ENCODE peak calls at places on chromosomes 4 and X, in six cellular contexts. One of them, this sample, is unnamed.

GRCh38 chr4:132333723-132334045 is 815.4 kb upstream of the PCDH10 start:
- DNase-seq in fibroblast of pulmonary artery: peak
- DNase-seq in skeletal muscle cell: peak
- DNase-seq in Karpas-422: no peak
- DNase-seq in HL-60: no peak
- DNase-seq in cardiac muscle cell: no peak
- DNase-seq in this sample: no peak

GRCh38 chr4:152957437-152958185 is 21.5 kb downstream of the FHDC1 start:
- DNase-seq in fibroblast of pulmonary artery: no peak
- DNase-seq in skeletal muscle cell: no peak
- DNase-seq in Karpas-422: no peak
- DNase-seq in HL-60: no peak
- DNase-seq in cardiac muscle cell: peak
- DNase-seq in this sample: peak

GRCh38 chr4:113849771-113850170 is 88.2 kb upstream of the CAMK2D start:
- DNase-seq in fibroblast of pulmonary artery: peak
- DNase-seq in skeletal muscle cell: peak
- DNase-seq in Karpas-422: no peak
- DNase-seq in HL-60: no peak
- DNase-seq in cardiac muscle cell: no peak
- DNase-seq in this sample: no peak

GRCh38 chrX:63350979-63351616 is at the start of gene SPIN4:
- DNase-seq in fibroblast of pulmonary artery: peak
- DNase-seq in skeletal muscle cell: peak
- DNase-seq in Karpas-422: peak
- DNase-seq in HL-60: peak
- DNase-seq in cardiac muscle cell: peak
- DNase-seq in this sample: peak

GRCh38 chrX:154714925-154715324 is 36.0 kb downstream of the GAB3 start:
- DNase-seq in fibroblast of pulmonary artery: peak
- DNase-seq in skeletal muscle cell: no peak
- DNase-seq in Karpas-422: peak
- DNase-seq in HL-60: peak
- DNase-seq in cardiac muscle cell: peak
- DNase-seq in this sample: peak

GRCh38 chr4:141352775-141353544 is 132.3 kb downstream of the ZNF330 start:
- DNase-seq in fibroblast of pulmonary artery: peak
- DNase-seq in skeletal muscle cell: peak
- DNase-seq in Karpas-422: no peak
- DNase-seq in HL-60: peak
- DNase-seq in cardiac muscle cell: no peak
- DNase-seq in this sample: no peak

GRCh38 chr4:106315476-106315967 is 487 bp downstream of the TBCK start:
- DNase-seq in fibroblast of pulmonary artery: peak
- DNase-seq in skeletal muscle cell: no peak
- DNase-seq in Karpas-422: peak
- DNase-seq in HL-60: peak
- DNase-seq in cardiac muscle cell: no peak
- DNase-seq in this sample: peak

GRCh38 chr4:27357283-27357682 is 496.6 kb downstream of the STIM2 start:
- DNase-seq in fibroblast of pulmonary artery: peak
- DNase-seq in skeletal muscle cell: no peak
- DNase-seq in Karpas-422: no peak
- DNase-seq in HL-60: no peak
- DNase-seq in cardiac muscle cell: peak
- DNase-seq in this sample: no peak

GRCh38 chr4:66855956-66856355 is 689.3 kb downstream of the CENPC start:
- DNase-seq in fibroblast of pulmonary artery: peak
- DNase-seq in skeletal muscle cell: no peak
- DNase-seq in Karpas-422: no peak
- DNase-seq in HL-60: no peak
- DNase-seq in cardiac muscle cell: no peak
- DNase-seq in this sample: no peak

GRCh38 chrX:44873415-44874270 is 655 bp downstream of the KDM6A start:
- DNase-seq in fibroblast of pulmonary artery: peak
- DNase-seq in skeletal muscle cell: no peak
- DNase-seq in Karpas-422: peak
- DNase-seq in HL-60: peak
- DNase-seq in cardiac muscle cell: peak
- DNase-seq in this sample: peak

GRCh38 chr4:159946983-159947645 is 844.2 kb downstream of the RAPGEF2 start:
- DNase-seq in fibroblast of pulmonary artery: peak
- DNase-seq in skeletal muscle cell: peak
- DNase-seq in Karpas-422: peak
- DNase-seq in HL-60: peak
- DNase-seq in cardiac muscle cell: peak
- DNase-seq in this sample: peak

GRCh38 chr4:76622126-76622525 is 187.1 kb downstream of the SHROOM3 start:
- DNase-seq in fibroblast of pulmonary artery: no peak
- DNase-seq in skeletal muscle cell: no peak
- DNase-seq in Karpas-422: no peak
- DNase-seq in HL-60: no peak
- DNase-seq in cardiac muscle cell: no peak
- DNase-seq in this sample: no peak

GRCh38 chr4:139018971-139019758 is 3.6 kb downstream of the NOCT start:
- DNase-seq in fibroblast of pulmonary artery: no peak
- DNase-seq in skeletal muscle cell: no peak
- DNase-seq in Karpas-422: no peak
- DNase-seq in HL-60: no peak
- DNase-seq in cardiac muscle cell: no peak
- DNase-seq in this sample: no peak

GRCh38 chrX:22969416-22969815 is 30.3 kb upstream of the DDX53 start:
- DNase-seq in fibroblast of pulmonary artery: peak
- DNase-seq in skeletal muscle cell: no peak
- DNase-seq in Karpas-422: no peak
- DNase-seq in HL-60: no peak
- DNase-seq in cardiac muscle cell: no peak
- DNase-seq in this sample: no peak

GRCh38 chrX:9598344-9598743 is 133.5 kb downstream of the TBL1X start:
- DNase-seq in fibroblast of pulmonary artery: no peak
- DNase-seq in skeletal muscle cell: no peak
- DNase-seq in Karpas-422: no peak
- DNase-seq in HL-60: no peak
- DNase-seq in cardiac muscle cell: no peak
- DNase-seq in this sample: no peak

GRCh38 chr4:4428966-4429875 is 42.3 kb downstream of the NSG1 start:
- DNase-seq in fibroblast of pulmonary artery: no peak
- DNase-seq in skeletal muscle cell: no peak
- DNase-seq in Karpas-422: no peak
- DNase-seq in HL-60: no peak
- DNase-seq in cardiac muscle cell: no peak
- DNase-seq in this sample: no peak

GRCh38 chr4:123484291-123484926 is 87.8 kb downstream of the SPRY1 start:
- DNase-seq in fibroblast of pulmonary artery: no peak
- DNase-seq in skeletal muscle cell: no peak
- DNase-seq in Karpas-422: no peak
- DNase-seq in HL-60: no peak
- DNase-seq in cardiac muscle cell: no peak
- DNase-seq in this sample: no peak

GRCh38 chr4:76589872-76590846 is 155.1 kb downstream of the SHROOM3 start:
- DNase-seq in fibroblast of pulmonary artery: peak
- DNase-seq in skeletal muscle cell: peak
- DNase-seq in Karpas-422: no peak
- DNase-seq in HL-60: no peak
- DNase-seq in cardiac muscle cell: peak
- DNase-seq in this sample: peak

GRCh38 chr4:40912455-40913055 is 162.8 kb downstream of the NSUN7 start:
- DNase-seq in fibroblast of pulmonary artery: peak
- DNase-seq in skeletal muscle cell: no peak
- DNase-seq in Karpas-422: no peak
- DNase-seq in HL-60: no peak
- DNase-seq in cardiac muscle cell: no peak
- DNase-seq in this sample: no peak

GRCh38 chr4:98780111-98780549 is 121.7 kb upstream of the TSPAN5 start:
- DNase-seq in fibroblast of pulmonary artery: peak
- DNase-seq in skeletal muscle cell: no peak
- DNase-seq in Karpas-422: no peak
- DNase-seq in HL-60: no peak
- DNase-seq in cardiac muscle cell: peak
- DNase-seq in this sample: no peak

GRCh38 chrX:118189628-118190027 is 73.0 kb upstream of the KLHL13 start:
- DNase-seq in fibroblast of pulmonary artery: no peak
- DNase-seq in skeletal muscle cell: no peak
- DNase-seq in Karpas-422: no peak
- DNase-seq in HL-60: no peak
- DNase-seq in cardiac muscle cell: peak
- DNase-seq in this sample: no peak

GRCh38 chr4:4918067-4918466 is 58.6 kb downstream of the MSX1 start:
- DNase-seq in fibroblast of pulmonary artery: no peak
- DNase-seq in skeletal muscle cell: no peak
- DNase-seq in Karpas-422: no peak
- DNase-seq in HL-60: no peak
- DNase-seq in cardiac muscle cell: no peak
- DNase-seq in this sample: no peak

GRCh38 chr4:10746371-10747143 is 62.0 kb upstream of the CLNK start:
- DNase-seq in fibroblast of pulmonary artery: no peak
- DNase-seq in skeletal muscle cell: no peak
- DNase-seq in Karpas-422: no peak
- DNase-seq in HL-60: no peak
- DNase-seq in cardiac muscle cell: no peak
- DNase-seq in this sample: no peak

GRCh38 chrX:56563231-56564116 is at the start of gene UBQLN2:
- DNase-seq in fibroblast of pulmonary artery: peak
- DNase-seq in skeletal muscle cell: peak
- DNase-seq in Karpas-422: peak
- DNase-seq in HL-60: peak
- DNase-seq in cardiac muscle cell: peak
- DNase-seq in this sample: peak

GRCh38 chrX:41445171-41445570 is 2.0 kb upstream of the NYX start:
- DNase-seq in fibroblast of pulmonary artery: no peak
- DNase-seq in skeletal muscle cell: no peak
- DNase-seq in Karpas-422: no peak
- DNase-seq in HL-60: no peak
- DNase-seq in cardiac muscle cell: no peak
- DNase-seq in this sample: no peak

GRCh38 chrX:9293051-9293496 is 171.8 kb upstream of the TBL1X start:
- DNase-seq in fibroblast of pulmonary artery: no peak
- DNase-seq in skeletal muscle cell: no peak
- DNase-seq in Karpas-422: no peak
- DNase-seq in HL-60: no peak
- DNase-seq in cardiac muscle cell: peak
- DNase-seq in this sample: no peak

GRCh38 chrX:103747199-103747598 is 29.4 kb upstream of the PLP1 start:
- DNase-seq in fibroblast of pulmonary artery: no peak
- DNase-seq in skeletal muscle cell: no peak
- DNase-seq in Karpas-422: no peak
- DNase-seq in HL-60: no peak
- DNase-seq in cardiac muscle cell: no peak
- DNase-seq in this sample: no peak

GRCh38 chrX:103741879-103742278 is 31.2 kb downstream of the TMEM31 start:
- DNase-seq in fibroblast of pulmonary artery: no peak
- DNase-seq in skeletal muscle cell: no peak
- DNase-seq in Karpas-422: no peak
- DNase-seq in HL-60: no peak
- DNase-seq in cardiac muscle cell: no peak
- DNase-seq in this sample: no peak

GRCh38 chrX:103742339-103742738 is 31.6 kb downstream of the TMEM31 start:
- DNase-seq in fibroblast of pulmonary artery: no peak
- DNase-seq in skeletal muscle cell: no peak
- DNase-seq in Karpas-422: no peak
- DNase-seq in HL-60: no peak
- DNase-seq in cardiac muscle cell: no peak
- DNase-seq in this sample: no peak
- H3K4me3 ChIP-seq in fibroblast of pulmonary artery: no peak
- H3K4me3 ChIP-seq in skeletal muscle cell: no peak
- H3K4me3 ChIP-seq in Karpas-422: no peak
- H3K4me3 ChIP-seq in HL-60: no peak
- H3K4me3 ChIP-seq in cardiac muscle cell: no peak
- H3K4me3 ChIP-seq in this sample: no peak

GRCh38 chrX:137575596-137576255 is 9.8 kb downstream of the ZIC3 start:
- DNase-seq in fibroblast of pulmonary artery: no peak
- DNase-seq in skeletal muscle cell: no peak
- DNase-seq in Karpas-422: no peak
- DNase-seq in HL-60: no peak
- DNase-seq in cardiac muscle cell: no peak
- DNase-seq in this sample: no peak
- H3K4me3 ChIP-seq in fibroblast of pulmonary artery: no peak
- H3K4me3 ChIP-seq in skeletal muscle cell: no peak
- H3K4me3 ChIP-seq in Karpas-422: no peak
- H3K4me3 ChIP-seq in HL-60: no peak
- H3K4me3 ChIP-seq in cardiac muscle cell: no peak
- H3K4me3 ChIP-seq in this sample: no peak

GRCh38 chr4:30720021-30720655 is at the start of gene PCDH7:
- DNase-seq in fibroblast of pulmonary artery: peak
- DNase-seq in skeletal muscle cell: no peak
- DNase-seq in Karpas-422: no peak
- DNase-seq in HL-60: no peak
- DNase-seq in cardiac muscle cell: peak
- DNase-seq in this sample: no peak

GRCh38 chr4:30721353-30722091 is 1.4 kb downstream of the PCDH7 start:
- DNase-seq in fibroblast of pulmonary artery: peak
- DNase-seq in skeletal muscle cell: no peak
- DNase-seq in Karpas-422: no peak
- DNase-seq in HL-60: no peak
- DNase-seq in cardiac muscle cell: peak
- DNase-seq in this sample: peak

GRCh38 chr4:30722092-30722915 is 2.1 kb downstream of the PCDH7 start:
- DNase-seq in fibroblast of pulmonary artery: no peak
- DNase-seq in skeletal muscle cell: no peak
- DNase-seq in Karpas-422: no peak
- DNase-seq in HL-60: no peak
- DNase-seq in cardiac muscle cell: no peak
- DNase-seq in this sample: peak

GRCh38 chr4:30719363-30720020 is 677 bp upstream of the PCDH7 start:
- DNase-seq in fibroblast of pulmonary artery: peak
- DNase-seq in skeletal muscle cell: no peak
- DNase-seq in Karpas-422: no peak
- DNase-seq in HL-60: no peak
- DNase-seq in cardiac muscle cell: peak
- DNase-seq in this sample: peak

DNA sequence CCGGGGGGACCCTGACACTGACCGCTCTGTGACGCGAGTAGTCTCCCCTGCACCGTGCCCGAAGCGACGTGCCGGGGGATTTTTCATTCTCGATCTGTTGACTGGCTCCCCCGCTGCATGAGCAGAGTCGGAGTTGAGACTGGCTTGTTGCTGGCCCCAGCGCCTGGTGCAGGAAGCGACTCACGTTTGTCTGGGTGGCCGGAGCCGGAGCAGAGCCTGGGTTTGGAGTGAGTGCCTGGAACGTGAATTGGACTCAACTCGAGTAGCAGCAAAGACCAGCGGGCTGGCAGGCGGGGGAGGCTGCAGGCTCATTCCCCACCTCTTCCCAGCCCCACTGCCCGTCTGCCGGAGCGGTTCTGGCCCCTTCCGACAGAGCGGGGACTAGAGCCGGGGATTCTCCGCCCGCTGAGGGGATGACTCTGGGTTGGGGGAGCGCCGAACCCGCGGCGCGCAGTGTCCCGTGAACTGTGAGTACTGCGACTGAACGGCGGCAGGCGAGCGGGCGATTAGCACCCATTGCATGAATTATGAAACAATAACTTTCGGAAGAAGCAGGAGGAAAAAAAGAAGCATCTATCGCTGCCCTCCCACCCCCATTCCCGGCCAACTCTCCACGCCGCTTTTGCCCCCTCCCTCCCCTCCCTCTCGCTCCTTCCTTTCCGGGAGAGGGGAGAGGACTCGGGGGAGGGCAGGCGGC is 635 bp downstream of the PCDH7 start:
- DNase-seq in fibroblast of pulmonary artery: peak
- DNase-seq in skeletal muscle cell: no peak
- DNase-seq in Karpas-422: no peak
- DNase-seq in HL-60: no peak
- DNase-seq in cardiac muscle cell: peak
- DNase-seq in this sample: no peak
- H3K4me3 ChIP-seq in fibroblast of pulmonary artery: peak
- H3K4me3 ChIP-seq in skeletal muscle cell: peak
- H3K4me3 ChIP-seq in Karpas-422: no peak
- H3K4me3 ChIP-seq in HL-60: no peak
- H3K4me3 ChIP-seq in cardiac muscle cell: peak
- H3K4me3 ChIP-seq in this sample: peak

GRCh38 chr4:125353131-125353530 is 38.4 kb downstream of the FAT4 start:
- DNase-seq in fibroblast of pulmonary artery: no peak
- DNase-seq in skeletal muscle cell: no peak
- DNase-seq in Karpas-422: no peak
- DNase-seq in HL-60: no peak
- DNase-seq in cardiac muscle cell: no peak
- DNase-seq in this sample: no peak
- H3K4me3 ChIP-seq in fibroblast of pulmonary artery: no peak
- H3K4me3 ChIP-seq in skeletal muscle cell: no peak
- H3K4me3 ChIP-seq in Karpas-422: no peak
- H3K4me3 ChIP-seq in HL-60: no peak
- H3K4me3 ChIP-seq in cardiac muscle cell: no peak
- H3K4me3 ChIP-seq in this sample: no peak

This sample was measured in mucosa of descending colon.